ENCODE peak calls at places on chromosomes 6 and 20, in ten cellular contexts. X, K, N, O, B, S, E, G, C and W are unnamed samples.
A peak's percentile ranks its signal among the peaks of the same experiment; 100 is the strongest.

GRCh38 chr20:32585011-32585518 is at the start of gene NOL4L:
- DNase-seq in O (no peak), S (no peak), E (no peak), K (no peak), N (peak; percentile 70), C (no peak), X (no peak), B (peak; percentile 23), G (peak; percentile 57), W (no peak)

GRCh38 chr6:36339156-36339555 is 2.5 kb upstream of the BNIP5 start:
- DNase-seq in S (no peak), X (no peak), C (no peak), G (no peak), K (no peak), E (no peak), B (no peak), N (no peak), O (no peak), W (no peak)

GRCh38 chr6:26452631-26453030 is 5.1 kb upstream of the BTN2A1 start:
- DNase-seq in E (no peak), O (no peak), X (no peak), S (no peak), G (no peak), B (no peak), N (no peak), K (no peak), C (no peak), W (no peak)

GRCh38 chr6:38671885-38672467 is 31.0 kb downstream of the GLO1 start:
- DNase-seq in K (no peak), C (no peak), S (peak; percentile 42), N (peak; percentile 68), G (peak; percentile 46), E (peak; percentile 26), X (peak; percentile 13), B (peak; percentile 38), O (peak; percentile 69), W (peak; percentile 35)

GRCh38 chr20:17659801-17660200 is 22.2 kb downstream of the RRBP1 start:
- DNase-seq in N (no peak), K (no peak), B (no peak), O (no peak), X (no peak), S (no peak), C (no peak), E (no peak), G (no peak), W (no peak)

GRCh38 chr20:61736001-61736635 is 329.6 kb downstream of the TAF4 start:
- DNase-seq in K (no peak), O (no peak), C (no peak), N (no peak), S (no peak), X (no peak), E (no peak), B (no peak), G (no peak), W (no peak)

GRCh38 chr6:38184041-38184779 is 364.7 kb downstream of the ZFAND3 start:
- DNase-seq in N (peak; percentile 28), C (no peak), O (no peak), S (no peak), K (no peak), E (no peak), B (no peak), G (no peak), X (no peak), W (no peak)

GRCh38 chr6:16729183-16729696 is 32.0 kb downstream of the ATXN1 start:
- DNase-seq in B (no peak), G (no peak), C (no peak), S (no peak), X (no peak), E (no peak), N (no peak), O (peak; percentile 94), K (no peak), W (no peak)